ENCODE peak calls at places on chromosomes 6 and 20, in seven cellular contexts. G is esophagus squamous epithelium, I is tibial artery, R is AG04450, A is A549, P is heart left ventricle, H is hepatocyte. J is an unnamed sample.

GRCh38 chr20:38873050-38873581 is 53.1 kb upstream of the FAM83D start:
- DNase-seq in G (no peak), I (no peak), R (no peak), A (no peak), P (no peak), H (no peak), J (no peak)

GRCh38 chr6:35485402-35485877 is 11.4 kb downstream of the TEAD3 start:
- DNase-seq in G (no peak), I (no peak), R (no peak), A (no peak), P (no peak), H (peak), J (peak)

GRCh38 chr6:10643214-10643641 is 51.2 kb downstream of the C6orf52 start:
- DNase-seq in G (no peak), I (no peak), R (no peak), A (no peak), P (no peak), H (no peak), J (no peak)

GRCh38 chr6:142302427-142303190 is 802 bp downstream of the ADGRG6 start:
- DNase-seq in G (no peak), I (no peak), R (no peak), A (no peak), P (no peak), H (peak), J (no peak)

GRCh38 chr6:106510090-106510970 is 119.0 kb downstream of the RTN4IP1 start:
- DNase-seq in G (no peak), I (peak), R (no peak), A (peak), P (peak), H (peak), J (peak)

GRCh38 chr6:26322645-26323482 is 42.1 kb upstream of the BTN3A2 start:
- DNase-seq in G (no peak), I (peak), R (no peak), A (no peak), P (peak), H (peak), J (peak)

GRCh38 chr20:53080969-53081871 is 109.1 kb downstream of the TSHZ2 start:
- DNase-seq in G (no peak), I (no peak), R (no peak), A (no peak), P (no peak), H (peak), J (no peak)

GRCh38 chr20:33914871-33915270 is 78.8 kb upstream of the RALY start:
- DNase-seq in G (no peak), I (no peak), R (peak), A (peak), P (no peak), H (no peak), J (no peak)

GRCh38 chr6:132712366-132712765 is 1.5 kb downstream of the VNN1 start:
- DNase-seq in G (no peak), I (no peak), R (no peak), A (no peak), P (no peak), H (no peak), J (no peak)

GRCh38 chr20:57948177-57948955 is 238.6 kb upstream of the PMEPA1 start:
- DNase-seq in G (no peak), I (no peak), R (no peak), A (no peak), P (no peak), H (no peak), J (no peak)

GRCh38 chr6:72622094-72622540 is 253 bp downstream of the KCNQ5 start:
- DNase-seq in G (no peak), I (peak), R (no peak), A (peak), P (peak), H (peak), J (no peak)

GRCh38 chr20:63540417-63541186 is 3.4 kb upstream of the PTK6 start:
- DNase-seq in G (no peak), I (no peak), R (no peak), A (no peak), P (no peak), H (no peak), J (no peak)

GRCh38 chr6:154343473-154344308 is 12.9 kb downstream of the IPCEF1 start:
- DNase-seq in G (no peak), I (no peak), R (no peak), A (no peak), P (peak), H (peak), J (no peak)

GRCh38 chr6:55822815-55823214 is 52.6 kb downstream of the BMP5 start:
- DNase-seq in G (no peak), I (no peak), R (no peak), A (no peak), P (no peak), H (no peak), J (no peak)

GRCh38 chr6:4564746-4565145 is 211.5 kb upstream of the CDYL start:
- DNase-seq in G (no peak), I (no peak), R (no peak), A (no peak), P (no peak), H (no peak), J (no peak)

GRCh38 chr6:10742251-10742650 is 5.4 kb upstream of the TMEM14B start:
- DNase-seq in G (no peak), I (no peak), R (no peak), A (no peak), P (no peak), H (no peak), J (no peak)

GRCh38 chr6:166470863-166471410 is 88.2 kb upstream of the MPC1 start:
- DNase-seq in G (no peak), I (no peak), R (no peak), A (no peak), P (no peak), H (no peak), J (no peak)

GRCh38 chr20:33753763-33754162 is 22.0 kb downstream of the ZNF341 start:
- DNase-seq in G (no peak), I (no peak), R (no peak), A (no peak), P (no peak), H (no peak), J (no peak)

GRCh38 chr6:95589067-95589466 is 11.7 kb downstream of the MANEA start:
- DNase-seq in G (no peak), I (no peak), R (no peak), A (no peak), P (no peak), H (no peak), J (no peak)

GRCh38 chr6:47004458-47004857 is 37.7 kb downstream of the ADGRF1 start:
- DNase-seq in G (no peak), I (no peak), R (no peak), A (no peak), P (no peak), H (no peak), J (no peak)

GRCh38 chr6:39706819-39707218 is 18.4 kb downstream of the KIF6 start:
- DNase-seq in G (no peak), I (no peak), R (no peak), A (no peak), P (no peak), H (no peak), J (no peak)

GRCh38 chr20:35607003-35607735 is 8.5 kb upstream of the SPAG4 start:
- DNase-seq in G (no peak), I (no peak), R (no peak), A (no peak), P (no peak), H (no peak), J (no peak)

GRCh38 chr6:131519670-131520436 is 53.2 kb upstream of the ARG1 start:
- DNase-seq in G (no peak), I (no peak), R (no peak), A (peak), P (no peak), H (peak), J (no peak)

GRCh38 chr6:132136976-132137375 is 185.8 kb upstream of the CCN2 start:
- DNase-seq in G (no peak), I (no peak), R (no peak), A (no peak), P (no peak), H (no peak), J (no peak)

GRCh38 chr6:68192988-68193387 is 442.1 kb upstream of the ADGRB3 start:
- DNase-seq in G (no peak), I (no peak), R (no peak), A (no peak), P (no peak), H (no peak), J (no peak)

GRCh38 chr20:46013826-46014516 is 5.3 kb downstream of the MMP9 start:
- DNase-seq in G (no peak), I (no peak), R (no peak), A (peak), P (no peak), H (peak), J (no peak)

GRCh38 chr6:50816115-50816675 is 2.5 kb upstream of the TFAP2B start:
- DNase-seq in G (no peak), I (peak), R (peak), A (peak), P (peak), H (peak), J (peak)

GRCh38 chr6:130836071-130836670 is 9.0 kb downstream of the SMLR1 start:
- DNase-seq in G (no peak), I (no peak), R (no peak), A (no peak), P (no peak), H (no peak), J (no peak)

GRCh38 chr6:100665041-100665380 is 200.3 kb upstream of the SIM1 start:
- DNase-seq in G (no peak), I (no peak), R (no peak), A (no peak), P (no peak), H (no peak), J (no peak)

GRCh38 chr20:9685011-9685410 is 153.9 kb downstream of the PAK5 start:
- DNase-seq in G (no peak), I (no peak), R (no peak), A (no peak), P (no peak), H (no peak), J (no peak)

GRCh38 chr20:20492521-20493334 is 124.8 kb downstream of the INSM1 start:
- DNase-seq in G (no peak), I (no peak), R (no peak), A (no peak), P (no peak), H (no peak), J (no peak)
- H3K27ac ChIP-seq in G (no peak), I (no peak), R (no peak), A (no peak), P (no peak), H (no peak), J (no peak)

GRCh38 chr20:3621111-3621510 is 42.1 kb downstream of the GFRA4 start:
- DNase-seq in G (no peak), I (no peak), R (no peak), A (no peak), P (no peak), H (no peak), J (no peak)
- TF ChIP-seq CTCF in G (no peak), I (no peak), R (peak), A (no peak), P (no peak), H (no peak), J (no peak)

GRCh38 chr6:119152187-119152586 is 73.7 kb upstream of the FAM184A start:
- DNase-seq in G (no peak), I (no peak), R (no peak), A (no peak), P (no peak), H (no peak), J (no peak)

GRCh38 chr6:119148825-119149525 is 70.5 kb upstream of the FAM184A start:
- DNase-seq in G (no peak), I (no peak), R (no peak), A (no peak), P (no peak), H (no peak), J (no peak)

GRCh38 chr6:119147101-119148053 is 68.9 kb upstream of the FAM184A start:
- DNase-seq in G (no peak), I (peak), R (peak), A (peak), P (no peak), H (peak), J (peak)

GRCh38 chr6:119145111-119145510 is 66.6 kb upstream of the FAM184A start:
- DNase-seq in G (no peak), I (no peak), R (no peak), A (no peak), P (no peak), H (no peak), J (no peak)

DNA sequence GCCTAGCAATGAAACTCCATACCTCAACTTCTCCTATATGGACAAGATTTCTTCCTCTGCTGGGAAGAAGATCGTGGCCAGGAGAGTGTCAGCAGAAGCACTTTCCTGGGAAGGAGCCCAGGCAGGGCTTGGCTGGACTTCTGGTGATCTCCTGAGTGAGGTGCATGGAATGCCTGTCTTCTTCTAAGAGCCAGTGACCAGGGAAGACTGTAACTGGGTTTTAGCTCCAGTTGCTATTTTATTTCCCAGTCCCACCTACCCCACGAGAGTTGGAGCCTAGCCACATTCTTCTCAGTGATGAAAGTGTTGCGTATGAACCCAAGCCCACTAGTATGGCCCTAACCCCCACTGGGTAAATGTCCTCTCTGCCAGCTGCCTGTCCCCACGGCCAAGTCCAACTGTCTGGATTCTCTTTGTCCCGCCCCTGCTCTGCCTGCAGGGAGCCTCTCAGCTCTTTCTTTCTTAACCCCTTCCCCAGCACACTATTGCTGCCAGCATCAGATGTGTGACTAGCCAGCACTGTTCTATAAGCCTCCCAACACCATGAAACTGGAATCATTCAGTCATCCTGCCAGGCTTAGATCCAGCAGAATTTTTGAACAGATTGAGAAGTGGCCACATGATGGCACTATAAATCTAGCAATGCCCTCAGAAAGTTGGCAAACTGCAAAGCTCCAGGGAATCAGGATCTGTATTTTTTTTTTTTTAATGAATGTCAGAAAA is 69.8 kb upstream of the FAM184A start:
- DNase-seq in G (no peak), I (peak), R (peak), A (peak), P (peak), H (peak), J (peak)
- H3K4me3 ChIP-seq in G (peak), I (peak), R (no peak), A (no peak), P (no peak), H (no peak), J (no peak)

GRCh38 chr6:122578961-122579360 is 31.2 kb upstream of the PKIB start:
- DNase-seq in G (no peak), I (no peak), R (no peak), A (no peak), P (no peak), H (no peak), J (no peak)

GRCh38 chr6:122576888-122577287 is 33.3 kb upstream of the PKIB start:
- DNase-seq in G (no peak), I (no peak), R (no peak), A (no peak), P (no peak), H (no peak), J (no peak)

DNA sequence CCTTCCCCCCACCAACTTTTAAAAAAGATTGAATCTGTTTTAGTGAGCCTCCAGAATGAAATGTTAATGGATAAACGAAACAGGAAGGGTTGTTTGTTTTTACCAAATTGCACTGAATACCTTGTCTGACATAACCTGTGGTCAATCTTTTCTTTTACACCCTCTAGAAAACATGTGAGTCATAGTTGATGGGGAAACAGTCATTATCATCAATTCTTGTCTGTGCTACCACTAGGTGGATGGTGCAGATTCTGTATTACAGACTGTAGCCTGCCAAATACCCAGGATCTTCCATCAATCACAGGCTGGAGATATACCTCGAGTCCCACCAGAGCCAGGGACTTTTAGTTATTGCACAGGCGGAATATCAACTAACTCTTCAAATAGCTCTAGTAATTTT is 29.5 kb upstream of the PKIB start:
- DNase-seq in G (no peak), I (no peak), R (no peak), A (no peak), P (no peak), H (no peak), J (no peak)
- H3K27ac ChIP-seq in G (no peak), I (no peak), R (no peak), A (no peak), P (no peak), H (no peak), J (no peak)

GRCh38 chr6:169710009-169710408 is 8.1 kb downstream of the C6orf120 start:
- DNase-seq in G (no peak), I (no peak), R (no peak), A (no peak), P (no peak), H (no peak), J (no peak)

GRCh38 chr6:169714595-169714994 is 9.7 kb downstream of the PHF10 start:
- DNase-seq in G (no peak), I (no peak), R (no peak), A (no peak), P (no peak), H (no peak), J (no peak)

GRCh38 chr6:169714178-169714577 is 10.1 kb downstream of the PHF10 start:
- DNase-seq in G (no peak), I (no peak), R (no peak), A (no peak), P (no peak), H (no peak), J (no peak)

GRCh38 chr6:169707772-169708171 is 5.8 kb downstream of the C6orf120 start:
- DNase-seq in G (no peak), I (no peak), R (no peak), A (no peak), P (no peak), H (no peak), J (no peak)

GRCh38 chr6:169709293-169709692 is 7.4 kb downstream of the C6orf120 start:
- DNase-seq in G (no peak), I (no peak), R (no peak), A (no peak), P (no peak), H (no peak), J (no peak)
- TF ChIP-seq CTCF in G (no peak), I (no peak), R (no peak), A (no peak), P (no peak), H (no peak), J (no peak)

GRCh38 chr6:151068761-151069312 is 170.9 kb upstream of the AKAP12 start:
- DNase-seq in G (no peak), I (no peak), R (no peak), A (no peak), P (no peak), H (no peak), J (no peak)

GRCh38 chr6:151070666-151071065 is 169.1 kb upstream of the AKAP12 start:
- DNase-seq in G (no peak), I (no peak), R (peak), A (no peak), P (no peak), H (no peak), J (no peak)

GRCh38 chr6:151065027-151065815 is 174.5 kb upstream of the AKAP12 start:
- DNase-seq in G (no peak), I (no peak), R (no peak), A (no peak), P (no peak), H (no peak), J (no peak)

GRCh38 chr6:151069641-151070040 is 170.1 kb upstream of the AKAP12 start:
- DNase-seq in G (no peak), I (no peak), R (no peak), A (no peak), P (no peak), H (no peak), J (peak)

DNA sequence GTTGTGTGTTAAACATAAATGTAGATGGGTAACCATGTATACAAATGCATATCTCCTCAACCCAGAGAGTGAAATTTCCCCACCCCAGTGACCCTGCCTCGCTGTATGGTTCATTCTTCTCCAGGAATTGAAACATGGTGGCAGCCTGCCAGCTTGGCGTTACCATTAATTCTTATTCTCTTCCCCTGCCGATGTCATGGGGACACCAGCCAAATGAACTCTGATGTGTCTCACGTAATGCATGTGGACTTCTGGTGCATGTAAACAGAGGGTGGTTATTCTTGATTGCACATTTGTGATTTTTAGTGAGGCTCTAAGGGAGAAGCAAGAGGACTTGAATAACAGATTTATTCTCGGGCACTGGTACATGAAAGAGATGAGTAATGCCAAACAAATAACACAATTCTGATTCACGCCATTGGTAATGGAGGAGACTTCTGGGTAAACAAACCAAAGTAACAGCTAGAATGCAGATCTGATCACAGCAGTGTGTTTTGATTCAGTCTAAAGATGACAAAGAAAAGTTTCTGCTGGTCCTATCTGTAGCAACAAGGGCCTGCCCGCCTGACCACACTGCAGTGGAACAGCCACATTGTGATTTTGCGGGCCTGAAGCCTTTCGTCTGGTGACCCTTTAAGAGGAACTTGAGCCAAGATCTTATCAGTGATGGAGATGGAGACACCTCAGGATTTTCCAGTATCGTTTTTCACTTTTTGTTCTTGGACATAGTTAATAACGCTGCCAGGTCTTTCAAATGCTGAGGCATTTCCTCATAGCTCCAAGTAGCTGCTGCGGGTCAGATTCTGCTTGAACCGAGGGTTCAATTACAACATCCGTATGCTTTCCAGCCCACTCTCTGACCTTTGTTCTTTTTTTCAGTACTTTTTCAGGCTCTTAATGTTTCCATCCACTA is 171.8 kb upstream of the AKAP12 start:
- DNase-seq in G (no peak), I (peak), R (peak), A (peak), P (peak), H (no peak), J (peak)
- H3K4me3 ChIP-seq in G (no peak), I (no peak), R (no peak), A (no peak), P (no peak), H (no peak), J (no peak)

GRCh38 chr6:38542031-38542430 is 97.7 kb downstream of the BTBD9 start:
- DNase-seq in G (no peak), I (no peak), R (peak), A (no peak), P (no peak), H (no peak), J (no peak)
- H3K27ac ChIP-seq in G (no peak), I (no peak), R (no peak), A (no peak), P (no peak), H (no peak), J (no peak)

DNA sequence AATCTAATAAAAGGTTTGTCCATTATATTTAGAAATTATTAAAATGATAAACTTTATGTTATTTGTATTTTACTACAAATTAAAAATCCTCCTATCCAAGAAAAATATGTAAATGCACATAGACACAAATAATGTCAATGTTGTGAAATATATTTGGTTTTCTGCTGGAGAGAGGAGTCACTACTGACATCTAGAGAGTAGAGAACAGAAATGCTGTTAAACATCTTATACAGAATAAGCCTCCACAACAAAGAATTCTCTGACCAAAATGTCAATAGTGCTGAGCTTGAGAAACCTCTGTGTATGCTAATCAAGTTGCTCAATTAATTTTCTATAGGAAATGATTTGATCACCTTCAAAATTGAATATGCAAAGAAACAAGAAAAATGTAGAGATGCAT is 12.4 kb downstream of the HTR1B start:
- DNase-seq in G (no peak), I (no peak), R (no peak), A (no peak), P (no peak), H (no peak), J (no peak)
- TF ChIP-seq CTCF in G (no peak), I (peak), R (peak), A (no peak), P (no peak), H (peak), J (no peak)

J was measured in uterus.